ENCODE peak calls at places on chromosomes 16 and 17, in six cellular contexts. R is effector memory CD4-positive, alpha-beta T cell; C is AG04450; W is breast epithelium; Q is adrenal gland; Y is RWPE2. D is an unnamed sample.

GRCh38 chr17:78397681-78398101 is 19.2 kb downstream of the PGS1 start:
- DNase-seq in R (no peak), C (no peak), W (peak), Q (no peak), Y (no peak), D (no peak)

GRCh38 chr16:79601978-79602609 is 1.6 kb upstream of the MAF start:
- DNase-seq in R (peak), C (peak), W (peak), Q (peak), Y (no peak), D (peak)

GRCh38 chr17:71496552-71496951 is 624.3 kb upstream of the SOX9 start:
- DNase-seq in R (no peak), C (no peak), W (no peak), Q (no peak), Y (no peak), D (no peak)

GRCh38 chr16:12182202-12182601 is 205.7 kb downstream of the SNX29 start:
- DNase-seq in R (no peak), C (no peak), W (no peak), Q (no peak), Y (no peak), D (no peak)

GRCh38 chr17:249236-249993 is 68.0 kb upstream of the DOC2B start:
- DNase-seq in R (no peak), C (no peak), W (peak), Q (no peak), Y (peak), D (peak)

GRCh38 chr16:50665128-50665878 is 15.8 kb downstream of the SNX20 start:
- DNase-seq in R (peak), C (peak), W (peak), Q (peak), Y (no peak), D (peak)

GRCh38 chr17:27489045-27489715 is 32.9 kb downstream of the KSR1 start:
- DNase-seq in R (no peak), C (no peak), W (no peak), Q (peak), Y (no peak), D (peak)

GRCh38 chr17:32584792-32585191 is 98.0 kb downstream of the CDK5R1 start:
- DNase-seq in R (no peak), C (no peak), W (no peak), Q (no peak), Y (no peak), D (no peak)

GRCh38 chr17:5237541-5238016 is 2.9 kb upstream of the SCIMP start:
- DNase-seq in R (no peak), C (no peak), W (peak), Q (peak), Y (no peak), D (peak)

GRCh38 chr16:5615868-5616642 is 518.5 kb upstream of the EEF2KMT start:
- DNase-seq in R (no peak), C (no peak), W (peak), Q (peak), Y (no peak), D (peak)

GRCh38 chr17:55279788-55280579 is 15.2 kb downstream of the HLF start:
- DNase-seq in R (no peak), C (no peak), W (no peak), Q (no peak), Y (no peak), D (no peak)

GRCh38 chr17:18314059-18314730 is 599 bp downstream of the TOP3A start:
- DNase-seq in R (no peak), C (no peak), W (no peak), Q (no peak), Y (no peak), D (no peak)

GRCh38 chr16:27999687-28000086 is 63.8 kb downstream of the GSG1L start:
- DNase-seq in R (no peak), C (no peak), W (no peak), Q (no peak), Y (no peak), D (no peak)

GRCh38 chr17:74552037-74552436 is 6.1 kb upstream of the CD300C start:
- DNase-seq in R (no peak), C (no peak), W (no peak), Q (no peak), Y (peak), D (no peak)

GRCh38 chr17:50127661-50128361 is 2.1 kb downstream of the SAMD14 start:
- DNase-seq in R (no peak), C (no peak), W (no peak), Q (no peak), Y (no peak), D (no peak)

GRCh38 chr17:11245187-11245586 is 4.2 kb downstream of the SHISA6 start:
- DNase-seq in R (no peak), C (no peak), W (no peak), Q (no peak), Y (no peak), D (no peak)

GRCh38 chr16:67966549-67967182 is 1.8 kb downstream of the SLC12A4 start:
- DNase-seq in R (no peak), C (no peak), W (no peak), Q (no peak), Y (peak), D (no peak)

GRCh38 chr16:9053006-9053601 is 38.3 kb upstream of the HAPSTR1 start:
- DNase-seq in R (no peak), C (no peak), W (no peak), Q (peak), Y (peak), D (peak)

GRCh38 chr16:49890876-49891275 is 35.0 kb upstream of the ZNF423 start:
- DNase-seq in R (no peak), C (no peak), W (no peak), Q (no peak), Y (no peak), D (no peak)

GRCh38 chr16:17129971-17130370 is 340.8 kb downstream of the XYLT1 start:
- DNase-seq in R (no peak), C (no peak), W (no peak), Q (no peak), Y (no peak), D (no peak)

GRCh38 chr16:57906385-57907316 is 64.3 kb downstream of the CNGB1 start:
- DNase-seq in R (no peak), C (no peak), W (no peak), Q (no peak), Y (no peak), D (no peak)

GRCh38 chr17:68460715-68461114 is 3.4 kb upstream of the WIPI1 start:
- DNase-seq in R (no peak), C (no peak), W (no peak), Q (no peak), Y (no peak), D (no peak)

GRCh38 chr17:58541249-58541648 is 26.8 kb upstream of the MTMR4 start:
- DNase-seq in R (no peak), C (no peak), W (no peak), Q (no peak), Y (no peak), D (no peak)

GRCh38 chr16:24075302-24075701 is 180.8 kb upstream of the CACNG3 start:
- DNase-seq in R (no peak), C (no peak), W (no peak), Q (no peak), Y (no peak), D (no peak)

GRCh38 chr17:50687200-50688066 is 20.3 kb downstream of the ANKRD40 start:
- DNase-seq in R (no peak), C (no peak), W (no peak), Q (peak), Y (no peak), D (peak)

GRCh38 chr17:50212121-50212843 is 10.9 kb upstream of the COL1A1 start:
- DNase-seq in R (no peak), C (peak), W (no peak), Q (no peak), Y (peak), D (no peak)

GRCh38 chr16:54927125-54928015 is 3.3 kb upstream of the IRX5 start:
- DNase-seq in R (no peak), C (no peak), W (no peak), Q (no peak), Y (no peak), D (no peak)

GRCh38 chr16:75351183-75351582 is 82.1 kb downstream of the CFDP1 start:
- DNase-seq in R (no peak), C (no peak), W (no peak), Q (no peak), Y (no peak), D (no peak)

GRCh38 chr16:47731252-47731651 is 270.1 kb downstream of the PHKB start:
- DNase-seq in R (no peak), C (peak), W (no peak), Q (peak), Y (no peak), D (no peak)

GRCh38 chr17:57939797-57940196 is 15.4 kb downstream of the CUEDC1 start:
- DNase-seq in R (no peak), C (no peak), W (no peak), Q (no peak), Y (no peak), D (peak)

GRCh38 chr17:72683506-72684404 is 408.7 kb downstream of the SLC39A11 start:
- DNase-seq in R (no peak), C (peak), W (peak), Q (peak), Y (peak), D (peak)

DNA sequence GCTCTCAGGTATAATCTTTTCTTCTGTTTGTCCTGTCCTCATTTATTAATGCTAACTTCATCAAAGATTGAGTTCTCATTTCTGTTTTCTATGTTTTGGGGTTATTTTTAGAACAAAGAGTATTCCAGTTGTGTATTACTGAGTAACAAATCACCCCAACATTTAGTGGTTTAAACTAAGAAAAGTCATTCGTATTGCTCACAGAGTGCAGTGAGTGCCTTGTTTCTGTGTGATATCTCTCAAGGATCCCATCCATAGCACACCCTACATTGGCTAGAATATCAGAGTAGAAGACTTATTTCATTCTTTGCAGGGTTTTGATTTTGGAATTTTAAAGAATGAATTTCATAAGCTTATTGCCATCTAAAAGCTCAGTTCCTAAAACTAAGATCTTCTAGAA is 72.1 kb downstream of the VMP1 start:
- DNase-seq in R (no peak), C (no peak), W (no peak), Q (no peak), Y (no peak), D (no peak)
- H3K27ac ChIP-seq in R (no peak), C (no peak), W (no peak), Q (no peak), Y (peak), D (no peak)

GRCh38 chr16:65225488-65225887 is 103.6 kb upstream of the CDH11 start:
- DNase-seq in R (no peak), C (no peak), W (no peak), Q (no peak), Y (no peak), D (no peak)

GRCh38 chr16:65227041-65227835 is 105.4 kb upstream of the CDH11 start:
- DNase-seq in R (no peak), C (no peak), W (no peak), Q (no peak), Y (no peak), D (no peak)

GRCh38 chr16:65224994-65225393 is 103.1 kb upstream of the CDH11 start:
- DNase-seq in R (no peak), C (no peak), W (no peak), Q (no peak), Y (no peak), D (no peak)

GRCh38 chr16:65224471-65224870 is 102.6 kb upstream of the CDH11 start:
- DNase-seq in R (no peak), C (no peak), W (no peak), Q (no peak), Y (no peak), D (no peak)

DNA sequence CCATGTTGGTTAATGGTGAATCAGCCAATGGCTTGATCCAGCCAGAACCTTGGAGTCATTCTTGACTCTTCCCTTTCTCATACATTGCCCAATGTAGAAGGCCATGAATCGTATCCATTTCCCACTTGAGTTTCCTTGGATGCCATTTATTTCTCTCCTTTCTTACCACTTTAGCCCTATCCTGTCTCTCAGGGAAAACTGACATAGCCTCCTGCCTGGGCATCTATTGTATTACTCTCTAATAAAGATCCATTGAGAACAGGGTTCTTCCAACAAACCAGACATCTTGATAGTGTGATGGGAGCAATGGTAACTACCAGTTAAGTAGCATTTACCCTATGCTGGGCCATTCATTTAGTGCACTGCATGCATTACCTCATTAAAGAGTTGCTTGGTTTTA is 104.2 kb upstream of the CDH11 start:
- DNase-seq in R (no peak), C (no peak), W (no peak), Q (no peak), Y (no peak), D (no peak)
- H3K4me3 ChIP-seq in R (no peak), C (no peak), W (no peak), Q (no peak), Y (no peak), D (no peak)

DNA sequence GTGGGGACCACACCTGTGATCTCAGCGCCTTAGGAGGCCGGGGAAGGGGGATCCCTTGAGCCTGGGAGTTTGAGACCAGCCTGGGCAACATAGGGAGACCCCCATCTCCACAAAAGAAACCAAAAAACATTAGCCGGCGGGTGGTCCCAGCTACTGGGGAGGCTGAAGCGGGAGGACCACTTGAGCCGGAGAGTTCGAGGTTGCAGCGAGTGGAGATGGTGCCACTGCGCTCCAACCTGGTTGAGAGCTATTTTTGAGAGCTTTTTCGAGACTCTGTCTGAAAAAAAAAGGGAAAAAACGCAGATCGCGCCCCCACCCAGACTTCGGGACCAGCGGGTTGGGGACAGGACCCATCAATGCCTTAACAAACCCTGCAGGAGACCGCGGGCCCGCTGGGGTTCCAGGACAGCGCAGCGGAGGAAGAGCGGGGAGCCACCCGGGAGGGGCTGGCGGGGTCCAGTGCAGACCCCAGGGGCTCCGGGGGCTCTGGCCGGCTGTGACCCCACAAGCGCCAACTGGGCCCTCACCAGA is 762 bp upstream of the BAIAP3 start:
- DNase-seq in R (no peak), C (no peak), W (no peak), Q (no peak), Y (no peak), D (no peak)
- H3K27ac ChIP-seq in R (no peak), C (no peak), W (peak), Q (no peak), Y (no peak), D (peak)

GRCh38 chr17:41490620-41491019 is 910 bp upstream of the KRT36 start:
- DNase-seq in R (no peak), C (no peak), W (no peak), Q (no peak), Y (no peak), D (no peak)
- H3K4me3 ChIP-seq in R (no peak), C (no peak), W (no peak), Q (no peak), Y (no peak), D (no peak)

GRCh38 chr17:43380307-43380706 is 18.5 kb upstream of the ARL4D start:
- DNase-seq in R (no peak), C (no peak), W (no peak), Q (no peak), Y (no peak), D (no peak)
- H3K27ac ChIP-seq in R (no peak), C (no peak), W (no peak), Q (no peak), Y (no peak), D (no peak)

GRCh38 chr16:3578121-3578520 is 918 bp upstream of the NLRC3 start:
- DNase-seq in R (peak), C (no peak), W (no peak), Q (no peak), Y (no peak), D (no peak)

GRCh38 chr16:3577302-3577752 is at the start of gene NLRC3:
- DNase-seq in R (peak), C (no peak), W (no peak), Q (no peak), Y (peak), D (no peak)

GRCh38 chr16:3580271-3580670 is 3.1 kb upstream of the NLRC3 start:
- DNase-seq in R (no peak), C (no peak), W (no peak), Q (no peak), Y (no peak), D (no peak)

GRCh38 chr16:3579776-3580175 is 2.6 kb upstream of the NLRC3 start:
- DNase-seq in R (no peak), C (no peak), W (no peak), Q (no peak), Y (no peak), D (no peak)

GRCh38 chr16:3578610-3579551 is 1.7 kb upstream of the NLRC3 start:
- DNase-seq in R (peak), C (no peak), W (no peak), Q (no peak), Y (no peak), D (no peak)
- H3K4me3 ChIP-seq in R (peak), C (no peak), W (no peak), Q (no peak), Y (no peak), D (no peak)

GRCh38 chr17:38873646-38874380 is 4.0 kb downstream of the LASP1 start:
- DNase-seq in R (no peak), C (no peak), W (no peak), Q (no peak), Y (no peak), D (no peak)
- H3K27ac ChIP-seq in R (peak), C (no peak), W (peak), Q (no peak), Y (peak), D (peak)

DNA sequence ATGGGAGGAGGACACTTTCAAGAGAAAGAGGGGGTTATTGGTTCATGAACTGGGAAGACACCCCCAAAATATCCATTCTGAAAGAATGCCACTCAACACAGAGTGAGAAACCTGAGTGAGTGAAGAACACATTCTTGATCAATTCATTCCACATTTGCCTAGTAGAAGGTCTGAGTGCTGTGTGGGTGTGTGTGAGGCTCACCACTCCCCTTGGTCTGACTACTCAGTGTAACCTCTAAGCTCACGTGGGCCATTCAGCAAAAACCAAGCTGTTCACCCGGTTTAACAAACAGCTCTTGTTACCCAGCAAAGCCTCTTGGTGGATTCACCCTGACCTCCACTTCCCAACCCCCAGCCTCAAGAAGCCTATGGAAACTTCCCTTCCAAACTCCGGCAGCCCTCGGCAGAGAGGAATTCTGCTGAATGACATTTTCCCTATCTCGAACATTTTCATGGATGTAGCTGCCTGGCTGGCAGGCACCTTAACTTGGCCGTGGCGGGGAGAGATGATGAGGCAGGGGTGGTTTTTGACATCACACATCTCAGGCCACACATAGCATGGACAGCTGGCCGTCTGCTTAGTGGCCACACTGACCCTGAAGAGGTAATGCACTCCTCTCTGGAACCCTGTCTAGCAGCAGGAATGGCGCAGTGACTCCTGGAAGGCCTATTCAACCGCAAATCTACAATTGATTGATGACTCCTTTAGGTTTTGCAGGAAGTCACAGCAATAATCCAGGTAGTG is 11.6 kb downstream of the ST6GALNAC1 start:
- DNase-seq in R (no peak), C (no peak), W (no peak), Q (no peak), Y (no peak), D (no peak)
- H3K4me3 ChIP-seq in R (no peak), C (no peak), W (no peak), Q (no peak), Y (no peak), D (no peak)

DNA sequence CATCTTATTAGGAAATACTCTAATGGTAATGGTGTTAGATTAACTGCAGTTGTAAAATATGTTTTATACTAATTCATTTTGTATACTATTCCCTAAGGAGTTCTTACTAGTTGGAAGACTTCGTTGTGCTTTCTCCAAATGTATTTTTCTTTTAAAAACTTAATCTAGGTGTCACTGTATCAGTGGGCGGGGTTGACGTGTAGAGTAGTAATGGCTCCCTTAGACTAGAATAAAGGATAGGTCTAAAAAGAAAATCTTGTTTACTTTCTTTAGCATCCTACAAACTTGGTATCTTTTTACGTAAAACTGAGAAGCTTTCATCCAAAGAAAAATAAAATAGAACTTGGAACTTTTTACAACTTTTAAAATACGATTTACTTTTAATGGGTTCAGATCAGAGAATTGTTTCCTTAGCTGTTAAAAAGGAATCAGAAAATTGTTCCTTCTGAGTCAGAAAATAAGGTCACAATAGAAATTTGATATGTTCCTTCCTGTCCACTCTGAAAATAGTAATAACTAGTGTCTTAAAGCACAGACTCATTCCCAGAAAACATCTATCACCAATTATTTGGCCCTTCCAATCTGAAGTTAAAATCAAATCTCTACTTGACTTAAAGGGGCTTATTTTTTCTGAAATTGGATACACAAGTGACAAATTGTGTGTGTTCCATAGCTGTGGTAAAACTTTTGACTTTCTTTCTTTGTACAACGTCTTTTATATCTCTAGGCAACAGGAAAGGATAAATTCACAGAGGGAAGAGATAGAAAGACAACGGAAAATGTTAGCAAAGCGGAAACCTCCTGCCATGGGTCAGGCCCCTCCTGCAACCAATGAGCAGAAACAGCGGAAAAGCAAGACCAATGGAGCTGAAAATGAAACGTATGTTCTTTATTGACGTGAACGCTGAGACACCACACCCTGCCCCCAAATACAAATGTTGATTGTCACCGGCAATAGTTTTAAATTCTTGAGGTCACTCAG is 54.7 kb upstream of the MRC2 start:
- DNase-seq in R (no peak), C (no peak), W (no peak), Q (no peak), Y (no peak), D (no peak)
- H3K27ac ChIP-seq in R (no peak), C (no peak), W (peak), Q (peak), Y (peak), D (peak)

D was measured in upper lobe of right lung.